ENCODE peak calls at places on chromosomes 7 and 10, in eight cellular contexts. N is stomach; Z is tibial artery; T is psoas muscle; X is HCT116; E is mammary epithelial cell; D is CD4-positive, alpha-beta memory T cell; Q is upper lobe of right lung. C is an unnamed sample. For H3K36me3 and H3K27me3, the result is how much of the 10 kb centered on the place peaks cover.

GRCh38 chr10:93916257-93917063 is 22.7 kb downstream of the SLC35G1 start:
- DNase-seq in N (no peak), Z (no peak), T (no peak), X (peak), E (peak), D (no peak), Q (no peak), C (no peak)

GRCh38 chr10:74153123-74153522 is 2.1 kb downstream of the ADK start:
- DNase-seq in N (no peak), Z (no peak), T (no peak), X (peak), E (peak), D (no peak), Q (no peak), C (no peak)

GRCh38 chr7:126440542-126440941 is 812.2 kb downstream of the GRM8 start:
- DNase-seq in N (no peak), Z (no peak), T (no peak), X (no peak), E (no peak), D (no peak), Q (no peak), C (no peak)

GRCh38 chr10:125169915-125170314 is 9.6 kb upstream of the CTBP2 start:
- DNase-seq in N (no peak), Z (no peak), T (no peak), X (no peak), E (no peak), D (no peak), Q (no peak), C (no peak)

GRCh38 chr10:15167411-15168295 is 840 bp downstream of the NMT2 start:
- DNase-seq in N (peak), Z (peak), T (peak), X (peak), E (peak), D (peak), Q (peak), C (peak)

GRCh38 chr10:11336703-11337102 is 274.7 kb downstream of the USP6NL start:
- DNase-seq in N (no peak), Z (no peak), T (no peak), X (no peak), E (no peak), D (no peak), Q (no peak), C (no peak)

GRCh38 chr7:126856691-126857291 is 395.9 kb downstream of the GRM8 start:
- DNase-seq in N (no peak), Z (no peak), T (no peak), X (peak), E (peak), D (no peak), Q (no peak), C (no peak)

GRCh38 chr7:32879460-32879859 is 12.1 kb downstream of the KBTBD2 start:
- DNase-seq in N (no peak), Z (no peak), T (no peak), X (no peak), E (peak), D (no peak), Q (no peak), C (no peak)

GRCh38 chr7:90841759-90842429 is 245.8 kb downstream of the CDK14 start:
- DNase-seq in N (no peak), Z (no peak), T (no peak), X (no peak), E (no peak), D (no peak), Q (no peak), C (no peak)

GRCh38 chr10:82668266-82668665 is 793.3 kb downstream of the NRG3 start:
- DNase-seq in N (no peak), Z (no peak), T (no peak), X (no peak), E (no peak), D (no peak), Q (no peak), C (no peak)

GRCh38 chr10:120541971-120542370 is 84.9 kb downstream of the PLPP4 start:
- DNase-seq in N (no peak), Z (no peak), T (no peak), X (no peak), E (no peak), D (no peak), Q (no peak), C (no peak)

GRCh38 chr7:140904081-140904480 is 20.6 kb downstream of the BRAF start:
- DNase-seq in N (no peak), Z (no peak), T (no peak), X (no peak), E (peak), D (no peak), Q (no peak), C (no peak)

GRCh38 chr7:90347759-90348158 is 1.2 kb downstream of the GTPBP10 start:
- DNase-seq in N (no peak), Z (no peak), T (no peak), X (no peak), E (no peak), D (no peak), Q (no peak), C (no peak)

GRCh38 chr10:59580257-59580863 is 129.3 kb downstream of the SLC16A9 start:
- DNase-seq in N (no peak), Z (no peak), T (no peak), X (peak), E (no peak), D (no peak), Q (no peak), C (no peak)

GRCh38 chr7:6139189-6139996 is 108.2 kb downstream of the ANKRD61 start:
- DNase-seq in N (no peak), Z (no peak), T (no peak), X (no peak), E (no peak), D (no peak), Q (no peak), C (no peak)

GRCh38 chr7:148242271-148242801 is 348.2 kb upstream of the C7orf33 start:
- DNase-seq in N (peak), Z (no peak), T (no peak), X (peak), E (peak), D (no peak), Q (no peak), C (no peak)

GRCh38 chr10:77836299-77836820 is 90.2 kb downstream of the DLG5 start:
- DNase-seq in N (peak), Z (peak), T (peak), X (no peak), E (peak), D (peak), Q (no peak), C (peak)

GRCh38 chr7:101936612-101937231 is 119.3 kb downstream of the CUX1 start:
- DNase-seq in N (peak), Z (peak), T (peak), X (no peak), E (no peak), D (no peak), Q (peak), C (peak)

GRCh38 chr7:155356323-155357105 is 58.8 kb downstream of the INSIG1 start:
- DNase-seq in N (no peak), Z (peak), T (no peak), X (peak), E (peak), D (no peak), Q (peak), C (peak)

GRCh38 chr7:6438427-6438826 is 9.3 kb downstream of the DAGLB start:
- DNase-seq in N (no peak), Z (no peak), T (no peak), X (no peak), E (no peak), D (no peak), Q (no peak), C (no peak)

GRCh38 chr10:89481662-89482061 is 53.7 kb downstream of the SLC16A12 start:
- DNase-seq in N (no peak), Z (no peak), T (no peak), X (no peak), E (peak), D (no peak), Q (no peak), C (no peak)

GRCh38 chr10:20748551-20748950 is 148.6 kb downstream of the NEBL start:
- DNase-seq in N (no peak), Z (no peak), T (no peak), X (no peak), E (no peak), D (no peak), Q (no peak), C (no peak)

GRCh38 chr7:118305686-118306085 is 81.2 kb downstream of the ANKRD7 start:
- DNase-seq in N (no peak), Z (no peak), T (no peak), X (no peak), E (peak), D (no peak), Q (no peak), C (no peak)

GRCh38 chr10:71161429-71161828 is 50.9 kb upstream of the UNC5B start:
- DNase-seq in N (no peak), Z (no peak), T (no peak), X (no peak), E (peak), D (no peak), Q (no peak), C (no peak)

GRCh38 chr10:91617073-91617580 is 15.7 kb downstream of the PPP1R3C start:
- DNase-seq in N (no peak), Z (no peak), T (no peak), X (no peak), E (peak), D (no peak), Q (no peak), C (no peak)

GRCh38 chr7:42193457-42194111 is 43.4 kb downstream of the GLI3 start:
- DNase-seq in N (no peak), Z (no peak), T (no peak), X (no peak), E (no peak), D (no peak), Q (no peak), C (no peak)

GRCh38 chr10:23199768-23200511 is 7.8 kb downstream of the PTF1A start:
- DNase-seq in N (no peak), Z (no peak), T (no peak), X (no peak), E (no peak), D (no peak), Q (no peak), C (no peak)

GRCh38 chr10:26198119-26198518 is 18.5 kb upstream of the GAD2 start:
- DNase-seq in N (no peak), Z (no peak), T (no peak), X (no peak), E (no peak), D (no peak), Q (no peak), C (no peak)

GRCh38 chr7:141464551-141464950 is 86.7 kb upstream of the AGK start:
- DNase-seq in N (no peak), Z (no peak), T (no peak), X (no peak), E (no peak), D (no peak), Q (no peak), C (no peak)

GRCh38 chr7:133777701-133778100 is 349.4 kb upstream of the LRGUK start:
- DNase-seq in N (no peak), Z (no peak), T (no peak), X (no peak), E (peak), D (no peak), Q (no peak), C (no peak)

GRCh38 chr7:152615052-152615741 is 60.7 kb downstream of the XRCC2 start:
- DNase-seq in N (peak), Z (no peak), T (no peak), X (no peak), E (no peak), D (no peak), Q (no peak), C (no peak)

GRCh38 chr7:20777377-20778062 is 9.2 kb downstream of the SP8 start:
- DNase-seq in N (no peak), Z (no peak), T (no peak), X (no peak), E (no peak), D (no peak), Q (no peak), C (no peak)

GRCh38 chr7:144391823-144392255 is 11.7 kb downstream of the NOBOX start:
- DNase-seq in N (no peak), Z (no peak), T (no peak), X (peak), E (peak), D (peak), Q (no peak), C (no peak)

GRCh38 chr10:127215882-127216281 is 19.5 kb upstream of the INSYN2A start:
- DNase-seq in N (no peak), Z (no peak), T (no peak), X (no peak), E (no peak), D (no peak), Q (no peak), C (no peak)

GRCh38 chr10:31148955-31149354 is 117.3 kb upstream of the ZNF438 start:
- DNase-seq in N (no peak), Z (no peak), T (no peak), X (no peak), E (no peak), D (no peak), Q (no peak), C (no peak)

GRCh38 chr10:60942134-60942533 is 1.9 kb downstream of the RHOBTB1 start:
- DNase-seq in N (no peak), Z (no peak), T (no peak), X (no peak), E (no peak), D (no peak), Q (no peak), C (no peak)

GRCh38 chr10:62096534-62096933 is 172.1 kb downstream of the RTKN2 start:
- DNase-seq in N (no peak), Z (no peak), T (no peak), X (no peak), E (no peak), D (no peak), Q (no peak), C (no peak)

GRCh38 chr7:18151419-18151818 is 123.8 kb upstream of the PRPS1L1 start:
- DNase-seq in N (no peak), Z (no peak), T (no peak), X (no peak), E (no peak), D (no peak), Q (no peak), C (no peak)

GRCh38 chr10:12465385-12466136 is 116.2 kb downstream of the CAMK1D start:
- DNase-seq in N (no peak), Z (no peak), T (no peak), X (no peak), E (no peak), D (no peak), Q (no peak), C (no peak)

GRCh38 chr10:33303988-33304387 is 30.5 kb downstream of the NRP1 start:
- DNase-seq in N (no peak), Z (no peak), T (no peak), X (no peak), E (no peak), D (no peak), Q (no peak), C (no peak)

DNA sequence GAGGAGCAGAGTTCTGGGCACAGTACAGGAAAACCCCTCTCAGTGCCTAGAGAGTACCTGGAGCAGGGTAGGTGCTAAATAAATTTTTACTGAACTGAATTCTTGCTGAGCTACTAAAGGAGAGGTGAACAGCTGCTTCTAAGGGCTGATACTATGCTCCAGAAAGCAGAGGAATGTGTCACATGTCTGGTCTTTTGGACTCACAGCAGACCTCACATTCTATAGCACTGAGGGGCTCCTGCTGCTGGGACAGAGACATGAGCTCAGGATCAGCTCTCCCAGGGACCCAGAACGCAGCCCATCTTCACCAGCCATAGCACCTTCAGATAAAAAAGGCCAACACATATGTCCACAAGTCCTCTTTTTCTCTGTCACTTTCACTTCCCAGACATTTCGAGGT is 133.0 kb upstream of the KLF14 start:
- DNase-seq in N (no peak), Z (no peak), T (no peak), X (no peak), E (no peak), D (no peak), Q (no peak), C (no peak)
- H3K36me3 ChIP-seq in N (half or more), Z (half or more), T (half or more), X (half or more), E (under half), D (under half), Q (half or more), C (under half)

GRCh38 chr10:111077715-111078504 is 1.1 kb downstream of the ADRA2A start:
- DNase-seq in N (no peak), Z (no peak), T (peak), X (no peak), E (no peak), D (no peak), Q (peak), C (no peak)

GRCh38 chr10:111076682-111077661 is at the start of gene ADRA2A:
- DNase-seq in N (peak), Z (no peak), T (peak), X (no peak), E (peak), D (no peak), Q (peak), C (no peak)

GRCh38 chr10:111076191-111076681 is 593 bp upstream of the ADRA2A start:
- DNase-seq in N (peak), Z (no peak), T (peak), X (peak), E (peak), D (peak), Q (peak), C (peak)

GRCh38 chr10:111075577-111076185 is 1.1 kb upstream of the ADRA2A start:
- DNase-seq in N (no peak), Z (no peak), T (no peak), X (no peak), E (no peak), D (no peak), Q (no peak), C (no peak)

DNA sequence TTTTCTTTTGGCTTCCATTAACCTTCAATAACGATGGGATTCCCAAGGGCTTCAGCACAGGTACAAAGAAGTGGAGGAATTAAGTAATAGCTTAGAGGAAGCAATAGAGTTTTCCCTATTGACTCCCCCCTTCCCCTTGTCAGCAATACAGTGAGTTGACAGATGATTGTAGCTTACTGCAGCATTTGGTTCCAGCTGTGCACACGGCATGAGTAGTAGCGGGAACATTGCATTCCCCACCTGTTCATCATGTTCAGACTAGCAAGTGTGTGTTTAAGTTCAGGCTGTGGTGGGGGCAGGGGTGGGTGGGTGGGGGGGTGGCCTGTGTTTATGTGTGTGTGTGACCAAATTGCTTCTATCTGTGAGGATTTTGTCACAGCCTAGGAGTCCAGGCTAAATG is 4.6 kb upstream of the ADRA2A start:
- DNase-seq in N (no peak), Z (no peak), T (no peak), X (no peak), E (no peak), D (no peak), Q (no peak), C (no peak)
- H3K27me3 ChIP-seq in N (half or more), Z (half or more), T (half or more), X (under half), E (under half), D (under half), Q (under half), C (under half)

GRCh38 chr7:778968-779451 is 51.9 kb upstream of the PRKAR1B start:
- DNase-seq in N (no peak), Z (no peak), T (no peak), X (no peak), E (no peak), D (no peak), Q (no peak), C (no peak)

GRCh38 chr7:781228-781864 is 50.9 kb upstream of the SUN1 start:
- DNase-seq in N (no peak), Z (no peak), T (no peak), X (no peak), E (no peak), D (no peak), Q (no peak), C (no peak)

GRCh38 chr7:779480-779879 is 52.4 kb upstream of the PRKAR1B start:
- DNase-seq in N (no peak), Z (no peak), T (no peak), X (no peak), E (no peak), D (no peak), Q (no peak), C (no peak)

GRCh38 chr7:780056-780455 is 52.2 kb upstream of the SUN1 start:
- DNase-seq in N (no peak), Z (no peak), T (no peak), X (no peak), E (no peak), D (no peak), Q (no peak), C (no peak)

GRCh38 chr7:780516-780915 is 51.8 kb upstream of the SUN1 start:
- DNase-seq in N (no peak), Z (no peak), T (no peak), X (no peak), E (no peak), D (no peak), Q (no peak), C (no peak)
- H3K36me3 ChIP-seq in N (half or more), Z (half or more), T (half or more), X (under half), E (under half), D (under half), Q (under half), C (under half)

GRCh38 chr10:101124933-101125332 is 6.2 kb upstream of the TLX1 start:
- DNase-seq in N (no peak), Z (no peak), T (no peak), X (no peak), E (no peak), D (no peak), Q (peak), C (peak)
- H3K27me3 ChIP-seq in N (half or more), Z (half or more), T (half or more), X (under half), E (under half), D (under half), Q (half or more), C (under half)

GRCh38 chr7:55157347-55158105 is 138.7 kb downstream of the EGFR start:
- DNase-seq in N (no peak), Z (no peak), T (no peak), X (no peak), E (no peak), D (no peak), Q (no peak), C (no peak)
- H3K36me3 ChIP-seq in N (half or more), Z (half or more), T (half or more), X (half or more), E (half or more), D (under half), Q (half or more), C (under half)

C was measured in aorta.